ENCODE peak calls at places on chromosomes 2 and 18, in six cellular contexts. O, G, K, T, P and C are unnamed samples.

GRCh38 chr2:180520206-180520605 is 460.2 kb upstream of the UBE2E3 start:
- DNase-seq in P (no peak), G (no peak), K (no peak), O (no peak), T (no peak), C (no peak)

GRCh38 chr18:45672637-45673036 is 51.3 kb upstream of the SLC14A1 start:
- DNase-seq in T (no peak), G (no peak), O (no peak), K (no peak), P (no peak), C (no peak)

GRCh38 chr2:71695235-71696120 is 242.1 kb downstream of the DYSF start:
- DNase-seq in G (no peak), K (no peak), O (no peak), P (no peak), T (no peak), C (no peak)

GRCh38 chr2:121197369-121198091 is 87.5 kb downstream of the TFCP2L1 start:
- DNase-seq in P (peak; percentile 85), T (no peak), O (no peak), G (peak; percentile 40), K (no peak), C (no peak)

GRCh38 chr2:133747965-133748700 is 179.9 kb upstream of the NCKAP5 start:
- DNase-seq in O (no peak), T (no peak), P (no peak), K (no peak), G (no peak), C (no peak)

GRCh38 chr18:8368490-8369217 is 240.6 kb upstream of the RAB12 start:
- DNase-seq in K (no peak), G (no peak), T (no peak), O (no peak), P (no peak), C (no peak)

GRCh38 chr2:23427976-23428375 is 43.0 kb downstream of the KLHL29 start:
- DNase-seq in P (no peak), T (peak; percentile 36), G (no peak), K (peak; percentile 27), O (no peak), C (no peak)

GRCh38 chr2:143939976-143940375 is 579.9 kb downstream of the ZEB2 start:
- DNase-seq in T (no peak), P (peak; percentile 36), O (peak; percentile 10), K (no peak), G (no peak), C (no peak)

GRCh38 chr2:9809064-9809356 is 34.3 kb upstream of the TAF1B start:
- DNase-seq in T (peak; percentile 70), G (no peak), O (no peak), P (no peak), K (no peak), C (no peak)

GRCh38 chr2:28591711-28592365 is 96.0 kb downstream of the PLB1 start:
- DNase-seq in G (no peak), T (no peak), P (no peak), K (no peak), O (no peak), C (no peak)

GRCh38 chr2:199764273-199764800 is 86.7 kb downstream of the FTCDNL1 start:
- DNase-seq in T (no peak), G (no peak), O (no peak), P (no peak), K (no peak), C (no peak)

GRCh38 chr18:46722051-46722450 is 34.8 kb downstream of the ST8SIA5 start:
- DNase-seq in G (no peak), P (no peak), T (no peak), O (no peak), K (no peak), C (no peak)

GRCh38 chr18:8616026-8616401 is 6.8 kb downstream of the RAB12 start:
- DNase-seq in T (no peak), K (no peak), P (no peak), O (no peak), G (no peak), C (no peak)

GRCh38 chr18:61870151-61870550 is 22.7 kb downstream of the RNF152 start:
- DNase-seq in K (no peak), T (no peak), G (no peak), P (no peak), O (no peak), C (no peak)

DNA sequence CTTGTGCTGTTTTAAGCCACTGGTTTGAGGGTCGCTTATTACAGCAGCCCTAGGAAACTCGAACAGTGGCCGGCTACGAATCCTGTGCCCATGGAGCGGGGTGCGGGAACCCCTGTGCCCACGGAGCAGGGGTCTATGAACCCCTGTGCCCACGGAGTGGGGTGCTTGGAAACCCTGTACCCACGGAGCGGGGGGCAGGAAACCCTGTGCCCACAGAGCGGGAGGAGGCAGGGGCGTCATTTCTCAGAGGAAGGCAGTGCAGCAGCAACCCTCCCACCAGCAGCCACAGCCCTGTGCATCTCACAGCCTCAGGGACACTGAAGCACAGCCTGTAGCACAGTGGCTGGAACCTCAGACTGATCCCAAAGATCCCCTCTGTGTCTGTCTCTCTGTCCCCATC is 34.2 kb upstream of the GPC1 start:
- DNase-seq in O (no peak), T (peak; percentile 31), G (no peak), P (no peak), K (no peak), C (no peak)
- TF ChIP-seq CTCF in O (no peak), T (no peak), G (no peak), P (no peak), K (no peak), C (no peak)

GRCh38 chr2:42765686-42766085 is 1.8 kb upstream of the OXER1 start:
- DNase-seq in P (no peak), G (no peak), T (no peak), O (no peak), K (no peak), C (no peak)

GRCh38 chr2:42762155-42762554 is 1.8 kb downstream of the OXER1 start:
- DNase-seq in G (no peak), K (no peak), T (no peak), O (no peak), P (no peak), C (no peak)

GRCh38 chr2:42762823-42763804 is 821 bp downstream of the OXER1 start:
- DNase-seq in O (no peak), K (no peak), G (no peak), P (no peak), T (no peak), C (no peak)

GRCh38 chr2:42764901-42765300 is 966 bp upstream of the OXER1 start:
- DNase-seq in G (no peak), P (no peak), K (no peak), T (no peak), O (no peak), C (no peak)

DNA sequence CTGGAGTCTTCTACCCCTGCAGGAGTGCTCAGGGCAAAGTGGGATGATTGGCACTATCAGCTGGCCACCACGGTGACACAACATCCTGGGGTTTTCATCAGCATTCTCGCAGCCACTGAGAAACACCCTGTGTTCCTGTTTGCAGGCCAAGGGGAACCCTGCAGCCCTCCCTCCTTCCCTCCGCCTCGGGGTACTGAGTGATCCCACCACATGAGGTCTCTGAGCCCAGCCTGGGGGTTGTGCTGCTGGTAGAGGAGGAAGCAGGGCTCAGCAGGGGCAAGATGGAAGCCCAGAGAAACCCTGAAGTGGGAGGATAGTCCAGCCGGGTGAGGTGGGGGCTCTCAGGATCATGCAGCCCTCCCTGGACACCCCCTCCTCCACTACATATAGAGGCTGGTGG is at the start of gene OXER1:
- DNase-seq in G (no peak), P (no peak), O (no peak), T (no peak), K (no peak), C (no peak)
- TF ChIP-seq CTCF in G (no peak), P (no peak), O (no peak), T (no peak), K (no peak), C (no peak)

DNA sequence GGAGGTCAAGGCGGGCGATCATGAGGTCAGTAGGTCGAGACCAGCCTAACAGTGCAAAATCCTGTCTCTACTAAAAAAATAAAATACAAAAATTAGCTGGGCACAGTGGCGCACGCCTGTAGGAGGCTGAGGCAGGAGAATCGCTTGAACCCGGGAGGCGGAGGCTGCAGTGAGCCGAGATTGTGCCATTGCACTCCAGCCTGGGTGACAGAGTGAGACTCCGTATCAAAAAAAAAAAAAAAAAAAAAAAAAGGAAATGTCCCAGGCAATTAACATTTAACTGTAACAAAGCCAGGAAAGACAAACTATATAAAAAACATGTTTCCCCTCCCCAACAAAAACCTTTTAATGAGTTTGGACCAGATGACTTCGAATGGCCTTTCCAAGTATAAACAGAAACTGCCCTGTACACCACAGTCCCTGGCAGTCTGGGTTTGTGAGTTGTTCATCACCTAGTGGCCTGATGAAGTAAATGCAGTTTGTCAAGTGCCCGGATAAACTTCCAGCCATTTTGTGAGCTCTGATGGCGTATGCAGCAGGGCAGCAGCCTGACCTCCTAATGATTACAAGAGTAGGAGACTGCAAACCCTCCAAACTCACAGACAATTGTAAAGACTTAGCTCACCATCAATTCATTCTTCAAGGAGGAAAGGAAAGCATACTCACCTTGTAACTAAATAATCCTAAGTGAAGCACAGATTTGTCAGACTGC is 16.6 kb upstream of the PCBP1 start:
- DNase-seq in O (peak; percentile 88), G (peak; percentile 20), P (peak; percentile 74), T (peak; percentile 52), K (no peak), C (peak; percentile 27)
- TF ChIP-seq CTCF in O (peak; percentile 84), G (peak; percentile 84), P (peak; percentile 86), T (peak; percentile 90), K (peak; percentile 81), C (peak; percentile 75)

GRCh38 chr2:218097975-218098374 is 27.9 kb upstream of the CXCR2 start:
- DNase-seq in T (no peak), P (no peak), G (no peak), K (no peak), O (no peak), C (no peak)

GRCh38 chr2:218091743-218092142 is 22.7 kb downstream of the RUFY4 start:
- DNase-seq in G (no peak), O (no peak), K (no peak), P (no peak), T (no peak), C (no peak)

GRCh38 chr2:218095853-218096252 is 26.8 kb downstream of the RUFY4 start:
- DNase-seq in P (no peak), T (no peak), K (no peak), G (no peak), O (no peak), C (no peak)

DNA sequence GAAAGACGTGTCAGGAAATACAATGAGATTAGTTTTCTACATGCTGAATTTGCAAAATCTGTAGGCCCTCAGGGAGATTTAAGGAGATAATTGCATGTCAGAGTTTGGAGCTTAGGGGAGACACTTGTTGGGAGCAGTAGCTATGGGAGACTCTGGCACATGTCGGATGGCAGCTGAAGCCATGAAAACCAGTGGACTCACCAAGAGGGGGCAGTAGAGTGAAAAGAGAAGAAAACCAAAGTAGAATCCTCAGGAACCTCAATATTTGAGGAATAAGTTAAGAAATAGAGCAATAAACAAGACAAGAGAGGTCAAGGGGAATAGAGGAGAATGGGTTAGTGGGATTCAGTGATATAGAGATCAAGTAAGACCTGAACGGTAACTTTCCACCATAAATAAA is 24.8 kb downstream of the RUFY4 start:
- DNase-seq in P (no peak), G (no peak), O (peak; percentile 53), T (no peak), K (no peak), C (no peak)
- TF ChIP-seq CTCF in P (no peak), G (no peak), O (peak; percentile 63), T (no peak), K (peak; percentile 17), C (no peak)